ENCODE peak calls at places on chromosomes 3 and 15, in seven cellular contexts. H is heart right ventricle, D is gastrocnemius medialis, O is BJ, I is AG09309, X is astrocyte of the spinal cord, S is lower leg skin. G is an unnamed sample.

GRCh38 chr3:187027531-187027936 is 97.2 kb downstream of the ST6GAL1 start:
- DNase-seq in H (no peak), D (no peak), O (no peak), I (no peak), X (no peak), S (no peak), G (no peak)

GRCh38 chr3:156381253-156381652 is 173.7 kb downstream of the SSR3 start:
- DNase-seq in H (peak; percentile 21), D (no peak), O (no peak), I (no peak), X (no peak), S (no peak), G (no peak)

GRCh38 chr3:128307029-128307633 is 153.8 kb downstream of the EEFSEC start:
- DNase-seq in H (no peak), D (no peak), O (no peak), I (no peak), X (no peak), S (no peak), G (no peak)

GRCh38 chr3:50164056-50164455 is 8.9 kb downstream of the SEMA3F start:
- DNase-seq in H (no peak), D (peak; percentile 91), O (peak; percentile 52), I (peak; percentile 88), X (peak; percentile 91), S (peak; percentile 97), G (peak; percentile 92)

GRCh38 chr3:147377412-147378185 is 28.7 kb downstream of the ZIC4 start:
- DNase-seq in H (no peak), D (no peak), O (no peak), I (no peak), X (no peak), S (no peak), G (no peak)

GRCh38 chr15:40881351-40881750 is 7.3 kb upstream of the RHOV start:
- DNase-seq in H (no peak), D (no peak), O (no peak), I (no peak), X (no peak), S (no peak), G (no peak)

GRCh38 chr3:126923423-126923822 is 59.5 kb upstream of the PLXNA1 start:
- DNase-seq in H (no peak), D (no peak), O (no peak), I (no peak), X (no peak), S (no peak), G (no peak)

GRCh38 chr3:157294444-157294843 is 134.5 kb upstream of the CCNL1 start:
- DNase-seq in H (no peak), D (no peak), O (no peak), I (no peak), X (no peak), S (no peak), G (no peak)

GRCh38 chr3:48402281-48402732 is 27.6 kb downstream of the PLXNB1 start:
- DNase-seq in H (no peak), D (peak; percentile 80), O (peak; percentile 68), I (peak; percentile 67), X (peak; percentile 94), S (peak; percentile 98), G (peak; percentile 52)

GRCh38 chr3:65170357-65171090 is 482.7 kb upstream of the ADAMTS9 start:
- DNase-seq in H (peak; percentile 91), D (peak; percentile 71), O (peak; percentile 26), I (peak; percentile 53), X (peak; percentile 89), S (peak; percentile 94), G (peak; percentile 99)

GRCh38 chr3:5800965-5801364 is 613.5 kb downstream of the EDEM1 start:
- DNase-seq in H (no peak), D (no peak), O (no peak), I (no peak), X (no peak), S (no peak), G (no peak)

GRCh38 chr3:86923071-86923476 is 67.9 kb downstream of the VGLL3 start:
- DNase-seq in H (no peak), D (peak; percentile 8), O (peak; percentile 62), I (peak; percentile 64), X (peak; percentile 49), S (no peak), G (no peak)

GRCh38 chr3:42032693-42033349 is 58.3 kb upstream of the TRAK1 start:
- DNase-seq in H (no peak), D (peak; percentile 77), O (peak; percentile 98), I (peak; percentile 99), X (peak; percentile 94), S (peak; percentile 95), G (peak; percentile 97)

GRCh38 chr3:48614044-48614443 is 4.6 kb upstream of the UQCRC1 start:
- DNase-seq in H (no peak), D (no peak), O (peak; percentile 51), I (peak; percentile 65), X (peak; percentile 39), S (no peak), G (no peak)

GRCh38 chr3:46501702-46502101 is 3.9 kb downstream of the RTP3 start:
- DNase-seq in H (no peak), D (no peak), O (peak; percentile 33), I (no peak), X (peak; percentile 9), S (peak; percentile 29), G (no peak)

GRCh38 chr15:40217166-40217785 is 21.6 kb upstream of the PAK6 start:
- DNase-seq in H (peak; percentile 67), D (no peak), O (no peak), I (peak; percentile 25), X (peak; percentile 67), S (no peak), G (peak; percentile 35)

GRCh38 chr3:89367166-89367565 is 259.7 kb downstream of the EPHA3 start:
- DNase-seq in H (no peak), D (no peak), O (no peak), I (no peak), X (no peak), S (no peak), G (no peak)

GRCh38 chr3:168511428-168512014 is 415.8 kb upstream of the GOLIM4 start:
- DNase-seq in H (no peak), D (no peak), O (no peak), I (no peak), X (peak; percentile 17), S (no peak), G (no peak)

GRCh38 chr3:183555541-183556081 is at the start of gene KLHL6:
- DNase-seq in H (peak; percentile 58), D (no peak), O (no peak), I (no peak), X (no peak), S (no peak), G (no peak)

GRCh38 chr15:45431502-45431901 is 53.2 kb upstream of the GATM start:
- DNase-seq in H (no peak), D (no peak), O (no peak), I (no peak), X (no peak), S (no peak), G (no peak)

GRCh38 chr3:195065142-195065863 is 205.7 kb downstream of the XXYLT1 start:
- DNase-seq in H (peak; percentile 61), D (no peak), O (no peak), I (no peak), X (no peak), S (no peak), G (no peak)

GRCh38 chr3:139120336-139120971 is 75.8 kb upstream of the PRR23C start:
- DNase-seq in H (no peak), D (no peak), O (peak; percentile 64), I (peak; percentile 42), X (peak; percentile 78), S (no peak), G (no peak)

GRCh38 chr15:81052046-81052445 is 51.3 kb downstream of the TLNRD1 start:
- DNase-seq in H (no peak), D (no peak), O (no peak), I (no peak), X (no peak), S (no peak), G (no peak)

GRCh38 chr3:119643094-119643493 is 17.3 kb downstream of the POPDC2 start:
- DNase-seq in H (no peak), D (no peak), O (no peak), I (no peak), X (no peak), S (no peak), G (no peak)

DNA sequence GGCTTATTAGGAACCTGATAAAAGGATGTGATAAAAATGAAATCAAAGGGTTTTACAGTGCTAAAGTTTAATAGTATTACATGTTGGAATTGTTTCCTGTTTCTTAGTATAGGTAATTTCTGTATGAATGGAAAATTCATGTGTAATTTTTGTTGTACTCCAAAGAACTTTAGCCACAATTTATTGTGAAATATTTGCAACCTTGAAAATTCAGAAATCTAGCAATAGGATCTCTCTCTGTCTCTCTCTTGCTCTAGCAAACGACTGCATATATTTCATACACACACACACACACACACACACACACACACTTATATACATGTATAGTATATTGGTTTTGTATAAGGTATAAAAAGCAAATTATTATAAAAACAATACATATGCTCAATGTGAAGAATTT is 59.6 kb downstream of the PIAS1 start:
- DNase-seq in H (no peak), D (no peak), O (no peak), I (no peak), X (no peak), S (no peak), G (no peak)
- H3K4me3 ChIP-seq in H (no peak overlapping the region), D (peak overlapping the region; percentile 46), O (no peak overlapping the region), I (no peak overlapping the region), X (no peak overlapping the region), S (no peak overlapping the region), G (no peak overlapping the region)

DNA sequence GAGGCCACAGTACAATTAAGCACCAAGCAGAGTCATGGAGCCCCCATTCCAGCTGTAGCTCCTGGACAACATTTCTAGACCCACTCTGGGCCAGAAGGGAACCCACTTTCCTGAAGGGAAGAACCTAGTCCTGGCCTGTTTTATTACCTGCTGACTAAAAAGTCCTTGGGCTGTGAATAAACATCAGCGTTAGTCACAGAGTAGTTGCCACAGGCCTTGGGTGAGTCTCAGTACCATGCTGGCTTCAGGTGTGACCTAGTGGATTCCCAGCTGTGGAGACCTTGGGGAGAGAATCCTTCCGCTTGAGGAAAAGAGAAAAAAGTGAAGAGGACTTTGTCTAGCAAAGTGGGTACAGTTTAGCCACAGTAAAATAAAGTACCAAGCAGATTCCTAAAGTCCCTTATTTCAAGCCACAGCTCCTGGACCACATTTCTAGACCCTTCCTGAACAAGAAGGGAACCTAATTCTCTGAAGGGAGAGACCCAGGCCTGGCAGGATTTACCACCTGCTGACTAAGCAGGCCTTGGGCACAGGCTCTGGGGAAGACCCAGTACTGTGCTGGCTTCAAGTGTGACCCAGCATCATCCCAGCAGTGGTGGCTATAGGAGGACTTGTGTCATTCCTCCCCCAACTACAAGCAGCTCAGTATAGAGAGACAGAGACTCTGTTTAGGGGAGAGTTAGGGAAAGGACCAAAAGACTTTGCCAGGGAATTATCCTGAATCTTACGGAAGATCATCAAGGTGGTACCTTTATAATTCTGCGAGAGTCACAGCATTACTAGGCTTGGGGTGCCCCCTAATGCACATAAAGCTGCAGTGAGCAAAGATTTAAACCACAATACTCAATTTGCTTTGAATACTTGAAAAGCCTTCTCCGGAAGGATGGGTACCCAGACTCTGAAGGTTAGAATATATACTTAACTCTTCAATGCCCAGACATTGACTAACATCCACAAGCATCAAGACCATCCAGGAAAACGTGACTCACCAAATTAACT is 118.2 kb upstream of the KCNH8 start:
- DNase-seq in H (no peak), D (no peak), O (no peak), I (no peak), X (no peak), S (no peak), G (no peak)
- TF ChIP-seq CTCF in H (no peak), D (no peak), O (no peak), I (no peak), X (no peak), S (no peak), G (peak; percentile 24)

GRCh38 chr15:37104413-37105392 is 4.4 kb upstream of the MEIS2 start:
- DNase-seq in H (no peak), D (no peak), O (no peak), I (no peak), X (no peak), S (no peak), G (no peak)
- H3K4me3 ChIP-seq in H (no peak overlapping the region), D (no peak overlapping the region), O (no peak overlapping the region), I (no peak overlapping the region), X (peak overlapping the region; percentile 93), S (no peak overlapping the region), G (peak overlapping the region; percentile 15)

GRCh38 chr15:33032053-33032452 is 162.5 kb downstream of the FMN1 start:
- DNase-seq in H (no peak), D (no peak), O (no peak), I (no peak), X (peak; percentile 26), S (no peak), G (no peak)
- TF ChIP-seq CTCF in H (no peak), D (no peak), O (no peak), I (no peak), X (no peak), S (no peak), G (no peak)

G was measured in retinal pigment epithelial cell.